ENCODE peak calls at places on chromosomes 2 and 18, in six cellular contexts. One of them, this sample, is unnamed.
A peak's percentile ranks its signal among the peaks of the same experiment; 100 is the strongest.

GRCh38 chr2:14554829-14555580 is 77.5 kb upstream of the LRATD1 start:
- DNase-seq in GM23248: no peak
- DNase-seq in HT-29: no peak
- DNase-seq in stimulated activated naive CD8-positive, alpha-beta T cell treated with anti-CD3 and anti-CD28 coated beads, Interleukin-15, amount 100 ng/mL, for 72 hours: no peak
- DNase-seq in A549: no peak
- DNase-seq in neuronal stem cell: no peak
- DNase-seq in this sample: no peak

GRCh38 chr2:203949228-203949627 is 12.7 kb downstream of the ICOS start:
- DNase-seq in A549: no peak
- DNase-seq in GM23248: peak; percentile 40
- DNase-seq in neuronal stem cell: no peak
- DNase-seq in stimulated activated naive CD8-positive, alpha-beta T cell treated with anti-CD3 and anti-CD28 coated beads, Interleukin-15, amount 100 ng/mL, for 72 hours: no peak
- DNase-seq in HT-29: no peak
- DNase-seq in this sample: no peak

GRCh38 chr2:226387499-226387942 is 412.1 kb downstream of the IRS1 start:
- DNase-seq in GM23248: peak; percentile 6
- DNase-seq in stimulated activated naive CD8-positive, alpha-beta T cell treated with anti-CD3 and anti-CD28 coated beads, Interleukin-15, amount 100 ng/mL, for 72 hours: no peak
- DNase-seq in A549: no peak
- DNase-seq in HT-29: no peak
- DNase-seq in neuronal stem cell: no peak
- DNase-seq in this sample: no peak

GRCh38 chr2:238459081-238459629 is 32.4 kb downstream of the ASB1 start:
- DNase-seq in A549: no peak
- DNase-seq in HT-29: no peak
- DNase-seq in stimulated activated naive CD8-positive, alpha-beta T cell treated with anti-CD3 and anti-CD28 coated beads, Interleukin-15, amount 100 ng/mL, for 72 hours: no peak
- DNase-seq in neuronal stem cell: no peak
- DNase-seq in GM23248: peak; percentile 84
- DNase-seq in this sample: peak; percentile 46

GRCh38 chr2:127546797-127547196 is 11.3 kb downstream of the MYO7B start:
- DNase-seq in A549: no peak
- DNase-seq in GM23248: no peak
- DNase-seq in stimulated activated naive CD8-positive, alpha-beta T cell treated with anti-CD3 and anti-CD28 coated beads, Interleukin-15, amount 100 ng/mL, for 72 hours: no peak
- DNase-seq in HT-29: no peak
- DNase-seq in neuronal stem cell: no peak
- DNase-seq in this sample: no peak

GRCh38 chr2:186422226-186422625 is 63.8 kb upstream of the ZC3H15 start:
- DNase-seq in neuronal stem cell: no peak
- DNase-seq in GM23248: peak; percentile 98
- DNase-seq in HT-29: no peak
- DNase-seq in A549: no peak
- DNase-seq in stimulated activated naive CD8-positive, alpha-beta T cell treated with anti-CD3 and anti-CD28 coated beads, Interleukin-15, amount 100 ng/mL, for 72 hours: no peak
- DNase-seq in this sample: peak; percentile 88

GRCh38 chr18:49359732-49360444 is 100.6 kb downstream of the DYM start:
- DNase-seq in A549: no peak
- DNase-seq in GM23248: peak; percentile 89
- DNase-seq in stimulated activated naive CD8-positive, alpha-beta T cell treated with anti-CD3 and anti-CD28 coated beads, Interleukin-15, amount 100 ng/mL, for 72 hours: no peak
- DNase-seq in HT-29: no peak
- DNase-seq in neuronal stem cell: no peak
- DNase-seq in this sample: no peak

GRCh38 chr2:121125350-121125749 is 159.7 kb downstream of the TFCP2L1 start:
- DNase-seq in A549: no peak
- DNase-seq in stimulated activated naive CD8-positive, alpha-beta T cell treated with anti-CD3 and anti-CD28 coated beads, Interleukin-15, amount 100 ng/mL, for 72 hours: no peak
- DNase-seq in HT-29: no peak
- DNase-seq in GM23248: no peak
- DNase-seq in neuronal stem cell: no peak
- DNase-seq in this sample: no peak

GRCh38 chr18:77657651-77658308 is 408.1 kb downstream of the GALR1 start:
- DNase-seq in HT-29: no peak
- DNase-seq in stimulated activated naive CD8-positive, alpha-beta T cell treated with anti-CD3 and anti-CD28 coated beads, Interleukin-15, amount 100 ng/mL, for 72 hours: no peak
- DNase-seq in GM23248: no peak
- DNase-seq in neuronal stem cell: no peak
- DNase-seq in A549: no peak
- DNase-seq in this sample: no peak

GRCh38 chr2:138600732-138601437 is 99.3 kb downstream of the SPOPL start:
- DNase-seq in GM23248: peak; percentile 4
- DNase-seq in HT-29: no peak
- DNase-seq in neuronal stem cell: no peak
- DNase-seq in stimulated activated naive CD8-positive, alpha-beta T cell treated with anti-CD3 and anti-CD28 coated beads, Interleukin-15, amount 100 ng/mL, for 72 hours: no peak
- DNase-seq in A549: no peak
- DNase-seq in this sample: no peak

GRCh38 chr18:62713651-62714247 is 1.6 kb upstream of the PHLPP1 start:
- DNase-seq in stimulated activated naive CD8-positive, alpha-beta T cell treated with anti-CD3 and anti-CD28 coated beads, Interleukin-15, amount 100 ng/mL, for 72 hours: no peak
- DNase-seq in A549: no peak
- DNase-seq in GM23248: no peak
- DNase-seq in HT-29: no peak
- DNase-seq in neuronal stem cell: no peak
- DNase-seq in this sample: no peak

GRCh38 chr18:57029761-57030160 is 117.1 kb upstream of the BOD1L2 start:
- DNase-seq in GM23248: no peak
- DNase-seq in HT-29: no peak
- DNase-seq in stimulated activated naive CD8-positive, alpha-beta T cell treated with anti-CD3 and anti-CD28 coated beads, Interleukin-15, amount 100 ng/mL, for 72 hours: no peak
- DNase-seq in A549: no peak
- DNase-seq in neuronal stem cell: no peak
- DNase-seq in this sample: peak; percentile 16

GRCh38 chr2:155841442-155841841 is 491.1 kb downstream of the NR4A2 start:
- DNase-seq in neuronal stem cell: no peak
- DNase-seq in GM23248: no peak
- DNase-seq in stimulated activated naive CD8-positive, alpha-beta T cell treated with anti-CD3 and anti-CD28 coated beads, Interleukin-15, amount 100 ng/mL, for 72 hours: no peak
- DNase-seq in HT-29: no peak
- DNase-seq in A549: no peak
- DNase-seq in this sample: no peak

GRCh38 chr2:100976634-100977391 is 25.3 kb upstream of the RPL31 start:
- DNase-seq in neuronal stem cell: no peak
- DNase-seq in HT-29: no peak
- DNase-seq in stimulated activated naive CD8-positive, alpha-beta T cell treated with anti-CD3 and anti-CD28 coated beads, Interleukin-15, amount 100 ng/mL, for 72 hours: no peak
- DNase-seq in GM23248: no peak
- DNase-seq in A549: no peak
- DNase-seq in this sample: no peak

GRCh38 chr2:38997784-38998183 is 108.1 kb downstream of the ARHGEF33 start:
- DNase-seq in HT-29: no peak
- DNase-seq in neuronal stem cell: no peak
- DNase-seq in A549: peak; percentile 19
- DNase-seq in GM23248: peak; percentile 95
- DNase-seq in stimulated activated naive CD8-positive, alpha-beta T cell treated with anti-CD3 and anti-CD28 coated beads, Interleukin-15, amount 100 ng/mL, for 72 hours: no peak
- DNase-seq in this sample: no peak

GRCh38 chr18:72419914-72420313 is 124.2 kb downstream of the CBLN2 start:
- DNase-seq in stimulated activated naive CD8-positive, alpha-beta T cell treated with anti-CD3 and anti-CD28 coated beads, Interleukin-15, amount 100 ng/mL, for 72 hours: no peak
- DNase-seq in neuronal stem cell: no peak
- DNase-seq in HT-29: no peak
- DNase-seq in A549: no peak
- DNase-seq in GM23248: no peak
- DNase-seq in this sample: no peak

GRCh38 chr2:9424447-9425164 is 1.2 kb downstream of the CPSF3 start:
- DNase-seq in A549: no peak
- DNase-seq in GM23248: no peak
- DNase-seq in neuronal stem cell: no peak
- DNase-seq in stimulated activated naive CD8-positive, alpha-beta T cell treated with anti-CD3 and anti-CD28 coated beads, Interleukin-15, amount 100 ng/mL, for 72 hours: no peak
- DNase-seq in HT-29: no peak
- DNase-seq in this sample: no peak